ENCODE peak calls at places on chromosome 14, in four cellular contexts. L is K562, M is GM12892, T is GM12878. W is an unnamed sample.

GRCh38 chr14:54261283-54261682 is 135.5 kb upstream of the CDKN3 start:
- DNase-seq in L (no peak), M (no peak), T (no peak), W (no peak)

GRCh38 chr14:22886500-22887259 is 3.7 kb downstream of the REM2 start:
- DNase-seq in L (peak), M (peak), T (peak), W (peak)

GRCh38 chr14:80518173-80518572 is 306.9 kb upstream of the DIO2 start:
- DNase-seq in L (no peak), M (no peak), T (no peak), W (no peak)

GRCh38 chr14:53613404-53614253 is 343.0 kb downstream of the BMP4 start:
- DNase-seq in L (no peak), M (peak), T (peak), W (peak)

GRCh38 chr14:49173765-49174373 is 412.3 kb downstream of the RPS29 start:
- DNase-seq in L (peak), M (peak), T (peak), W (peak)

GRCh38 chr14:22845821-22846625 is 9.6 kb downstream of the MMP14 start:
- DNase-seq in L (no peak), M (no peak), T (no peak), W (no peak)

GRCh38 chr14:52399886-52400599 is 85.9 kb downstream of the PTGER2 start:
- DNase-seq in L (no peak), M (no peak), T (no peak), W (no peak)

GRCh38 chr14:95260537-95261440 is 58.9 kb downstream of the CLMN start:
- DNase-seq in L (no peak), M (no peak), T (no peak), W (no peak)

GRCh38 chr14:56119221-56119967 is 1.2 kb downstream of the PELI2 start:
- DNase-seq in L (peak), M (peak), T (no peak), W (peak)

GRCh38 chr14:56118611-56119181 is 485 bp downstream of the PELI2 start:
- DNase-seq in L (no peak), M (peak), T (no peak), W (no peak)

GRCh38 chr14:56120091-56120632 is 2.0 kb downstream of the PELI2 start:
- DNase-seq in L (no peak), M (no peak), T (no peak), W (no peak)

GRCh38 chr14:56116128-56116900 is 1.9 kb upstream of the PELI2 start:
- DNase-seq in L (no peak), M (no peak), T (no peak), W (no peak)

GRCh38 chr14:56117765-56118610 is at the start of gene PELI2:
- DNase-seq in L (peak), M (peak), T (no peak), W (peak)
- TF ChIP-seq POLR2A in L (no peak), M (no peak), T (peak), W (no peak)

GRCh38 chr14:102776761-102777710 is at the start of gene TRAF3:
- DNase-seq in L (peak), M (peak), T (no peak), W (peak)
- TF ChIP-seq POLR2AphosphoS5 in L (no peak), M (peak), T (peak), W (no peak)

GRCh38 chr14:61469771-61470170 is 148.4 kb downstream of the PRKCH start:
- DNase-seq in L (no peak), M (no peak), T (no peak), W (no peak)
- TF ChIP-seq TAF1 in L (no peak), M (no peak), T (no peak), W (no peak)

GRCh38 chr14:64950889-64951288 is 8.3 kb upstream of the GPX2 start:
- DNase-seq in L (no peak), M (no peak), T (no peak), W (no peak)
- TF ChIP-seq POLR2A in L (no peak), M (no peak), T (no peak), W (no peak)

DNA sequence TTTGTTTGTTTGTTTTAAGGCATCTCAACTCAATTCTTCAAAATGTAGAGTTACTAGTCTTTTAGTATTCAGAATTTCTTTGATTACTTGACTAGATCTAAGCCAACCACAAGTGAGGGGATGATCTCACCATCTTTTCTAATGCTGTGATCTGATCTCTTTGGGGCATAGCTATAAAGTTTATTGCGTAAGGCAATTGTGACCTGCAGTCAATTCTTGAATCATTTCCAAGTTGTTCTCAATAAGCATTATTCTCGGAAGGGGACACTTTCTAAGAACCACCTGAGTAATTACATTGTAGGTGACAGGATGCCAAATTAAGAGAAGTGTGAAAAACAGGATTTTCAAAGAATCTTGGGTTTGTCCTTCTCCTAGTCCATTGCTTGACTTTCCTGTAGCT is 13.1 kb downstream of the DACT1 start:
- DNase-seq in L (no peak), M (no peak), T (no peak), W (no peak)
- TF ChIP-seq POLR2AphosphoS5 in L (no peak), M (no peak), T (no peak), W (no peak)

GRCh38 chr14:34983148-34983760 is 462 bp downstream of the SRP54 start:
- DNase-seq in L (no peak), M (no peak), T (no peak), W (no peak)
- TF ChIP-seq TAF1 in L (no peak), M (no peak), T (no peak), W (no peak)